ENCODE peak calls at places on chromosomes 2 and 18, in eight cellular contexts. A, X, V, Q, F, K, T and W are unnamed samples.

GRCh38 chr2:15813481-15814266 is 126.7 kb upstream of the MYCN start:
- DNase-seq in A (no peak), X (no peak), V (no peak), Q (no peak), F (no peak), K (no peak), T (no peak), W (no peak)

GRCh38 chr2:102736174-102736606 is 25.6 kb upstream of the TMEM182 start:
- DNase-seq in A (peak), X (peak), V (peak), Q (no peak), F (no peak), K (no peak), T (no peak), W (no peak)

GRCh38 chr2:183244300-183244849 is 120.1 kb downstream of the NUP35 start:
- DNase-seq in A (no peak), X (no peak), V (no peak), Q (no peak), F (no peak), K (no peak), T (no peak), W (no peak)

GRCh38 chr18:43195421-43195820 is 79.9 kb upstream of the RIT2 start:
- DNase-seq in A (no peak), X (no peak), V (no peak), Q (no peak), F (no peak), K (no peak), T (no peak), W (no peak)

GRCh38 chr2:240435457-240435954 is at the start of gene GPC1:
- DNase-seq in A (peak), X (peak), V (peak), Q (peak), F (no peak), K (no peak), T (no peak), W (peak)

GRCh38 chr18:23761941-23762340 is 72.7 kb downstream of the LAMA3 start:
- DNase-seq in A (no peak), X (no peak), V (no peak), Q (no peak), F (no peak), K (no peak), T (no peak), W (no peak)

GRCh38 chr2:133894429-133894828 is 326.2 kb upstream of the NCKAP5 start:
- DNase-seq in A (no peak), X (no peak), V (no peak), Q (no peak), F (no peak), K (no peak), T (no peak), W (no peak)

GRCh38 chr2:155035246-155035645 is 336.8 kb downstream of the KCNJ3 start:
- DNase-seq in A (no peak), X (no peak), V (no peak), Q (no peak), F (no peak), K (no peak), T (no peak), W (no peak)

GRCh38 chr2:23940262-23940975 is at the start of gene UBXN2A:
- DNase-seq in A (peak), X (peak), V (peak), Q (peak), F (peak), K (peak), T (no peak), W (peak)

GRCh38 chr18:13359195-13359594 is 140.6 kb downstream of the LDLRAD4 start:
- DNase-seq in A (no peak), X (no peak), V (no peak), Q (no peak), F (no peak), K (no peak), T (no peak), W (no peak)

GRCh38 chr2:127531133-127531709 is 4.3 kb upstream of the MYO7B start:
- DNase-seq in A (peak), X (no peak), V (no peak), Q (no peak), F (no peak), K (no peak), T (no peak), W (no peak)

GRCh38 chr2:121764681-121765228 is 9.3 kb downstream of the TSN start:
- DNase-seq in A (no peak), X (no peak), V (no peak), Q (no peak), F (no peak), K (no peak), T (no peak), W (no peak)

GRCh38 chr2:11588228-11589110 is 54.6 kb downstream of the GREB1 start:
- DNase-seq in A (no peak), X (no peak), V (no peak), Q (no peak), F (no peak), K (no peak), T (no peak), W (no peak)

GRCh38 chr2:186592137-186592875 is 2.5 kb downstream of the ITGAV start:
- DNase-seq in A (peak), X (no peak), V (no peak), Q (no peak), F (no peak), K (no peak), T (no peak), W (no peak)

GRCh38 chr2:45008296-45009129 is 739 bp downstream of the SIX2 start:
- DNase-seq in A (no peak), X (peak), V (peak), Q (no peak), F (no peak), K (no peak), T (no peak), W (no peak)

GRCh38 chr2:40725950-40726349 is 274.1 kb upstream of the SLC8A1 start:
- DNase-seq in A (no peak), X (no peak), V (no peak), Q (no peak), F (no peak), K (no peak), T (no peak), W (no peak)

GRCh38 chr2:2902551-2903216 is 474.9 kb downstream of the EIPR1 start:
- DNase-seq in A (no peak), X (no peak), V (no peak), Q (no peak), F (no peak), K (no peak), T (no peak), W (no peak)

GRCh38 chr2:234240917-234241316 is 190.4 kb downstream of the SPP2 start:
- DNase-seq in A (peak), X (no peak), V (no peak), Q (no peak), F (no peak), K (no peak), T (no peak), W (peak)

GRCh38 chr2:218341381-218341780 is 15.3 kb upstream of the CATIP start:
- DNase-seq in A (no peak), X (no peak), V (no peak), Q (no peak), F (no peak), K (no peak), T (no peak), W (no peak)

GRCh38 chr2:188582206-188582605 is 290.5 kb downstream of the GULP1 start:
- DNase-seq in A (peak), X (no peak), V (no peak), Q (no peak), F (no peak), K (no peak), T (no peak), W (no peak)

GRCh38 chr2:27407798-27408491 is 1.4 kb downstream of the PPM1G start:
- DNase-seq in A (peak), X (no peak), V (peak), Q (no peak), F (peak), K (no peak), T (no peak), W (no peak)

GRCh38 chr18:11909597-11910026 is 1.5 kb upstream of the MPPE1 start:
- DNase-seq in A (peak), X (peak), V (peak), Q (no peak), F (no peak), K (no peak), T (no peak), W (no peak)

GRCh38 chr2:45009928-45010705 is 865 bp upstream of the SIX2 start:
- DNase-seq in A (peak), X (peak), V (peak), Q (no peak), F (no peak), K (no peak), T (no peak), W (peak)

GRCh38 chr2:49360051-49360767 is 205.9 kb upstream of the FSHR start:
- DNase-seq in A (no peak), X (no peak), V (no peak), Q (no peak), F (no peak), K (no peak), T (no peak), W (no peak)

GRCh38 chr18:68564348-68564747 is 150.6 kb downstream of the TMX3 start:
- DNase-seq in A (no peak), X (no peak), V (no peak), Q (no peak), F (peak), K (no peak), T (no peak), W (no peak)

GRCh38 chr2:18378020-18378653 is 182.3 kb downstream of the RDH14 start:
- DNase-seq in A (peak), X (peak), V (peak), Q (no peak), F (peak), K (no peak), T (no peak), W (no peak)

DNA sequence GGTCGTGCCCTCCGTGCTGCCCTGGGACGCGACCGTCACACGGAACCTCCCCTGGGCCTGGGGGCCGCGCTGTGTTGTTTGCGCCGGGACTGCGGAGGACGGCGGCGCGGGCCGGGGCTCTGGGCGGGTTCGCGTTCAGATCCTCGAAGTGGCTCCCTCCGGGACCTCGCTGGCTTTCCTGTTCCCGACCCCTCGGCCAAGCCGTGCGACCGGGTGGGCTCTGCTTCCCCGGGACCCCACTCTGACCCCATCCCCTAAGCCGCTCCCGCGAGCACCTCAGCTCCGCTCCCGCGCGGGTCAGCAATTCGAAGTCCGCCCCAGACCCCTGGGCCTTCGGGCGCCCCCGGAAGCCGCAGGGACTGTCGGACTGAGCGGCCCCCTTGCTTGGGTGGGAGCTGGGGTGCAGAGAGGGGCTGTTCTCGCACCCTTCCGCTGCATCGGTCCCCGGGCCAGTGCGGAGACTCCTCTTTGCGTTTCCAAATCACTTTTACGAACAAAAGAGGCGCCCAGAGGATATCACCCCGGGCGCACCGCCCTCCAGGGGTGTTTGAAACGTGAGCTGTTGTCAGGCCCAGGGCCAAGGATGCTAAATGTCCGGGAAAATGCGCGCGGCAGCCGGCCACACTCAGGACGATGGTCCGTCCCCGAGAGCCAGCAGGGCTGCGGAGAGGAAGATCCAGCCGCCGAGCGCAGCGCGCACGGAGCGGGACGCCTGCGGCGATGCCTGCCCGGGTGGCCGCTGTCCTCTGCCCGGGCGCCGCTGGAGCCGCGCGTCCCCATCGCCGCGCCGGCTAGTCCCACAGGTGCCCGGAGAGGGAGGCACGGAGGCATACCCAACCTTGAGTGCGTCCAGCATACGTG is 73.5 kb downstream of the ZCCHC2 start:
- DNase-seq in A (peak), X (no peak), V (peak), Q (no peak), F (no peak), K (no peak), T (no peak), W (no peak)
- H3K4me3 ChIP-seq in A (peak), X (no peak), V (peak), Q (peak), F (peak), K (no peak), T (peak), W (peak)

GRCh38 chr18:44679912-44680270 is 797 bp upstream of the SETBP1 start:
- DNase-seq in A (peak), X (peak), V (peak), Q (peak), F (no peak), K (no peak), T (no peak), W (no peak)
- H3K4me3 ChIP-seq in A (peak), X (no peak), V (peak), Q (peak), F (peak), K (peak), T (peak), W (peak)

GRCh38 chr2:108565778-108566375 is 31.6 kb downstream of the LIMS1 start:
- DNase-seq in A (no peak), X (no peak), V (no peak), Q (no peak), F (no peak), K (no peak), T (no peak), W (no peak)

GRCh38 chr2:108573070-108573469 is 38.8 kb downstream of the LIMS1 start:
- DNase-seq in A (peak), X (no peak), V (peak), Q (no peak), F (no peak), K (no peak), T (no peak), W (no peak)

GRCh38 chr2:108571262-108571661 is 37.0 kb downstream of the LIMS1 start:
- DNase-seq in A (no peak), X (no peak), V (no peak), Q (no peak), F (no peak), K (no peak), T (no peak), W (no peak)

GRCh38 chr2:108574332-108574731 is 40.1 kb downstream of the LIMS1 start:
- DNase-seq in A (no peak), X (no peak), V (no peak), Q (no peak), F (no peak), K (no peak), T (no peak), W (no peak)

DNA sequence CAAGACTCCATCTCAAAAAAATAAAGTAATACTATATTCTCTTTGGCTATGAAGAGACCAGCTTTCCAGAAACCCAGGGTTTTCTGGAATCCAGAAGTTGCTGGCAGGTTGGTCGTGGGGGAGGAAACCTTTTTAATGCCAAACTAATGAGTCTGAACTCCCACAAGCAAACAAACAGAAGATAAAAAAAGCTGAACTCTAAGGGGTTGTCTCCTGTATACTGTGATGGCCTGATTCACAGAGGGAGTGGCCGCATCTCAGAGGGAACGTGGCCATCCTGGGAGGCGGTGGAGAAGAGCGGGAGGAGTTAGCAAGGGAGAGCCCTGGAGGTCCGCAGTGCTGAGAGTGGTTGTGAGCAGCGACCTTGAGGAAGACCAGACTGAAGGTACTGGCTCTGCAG is 36.1 kb downstream of the LIMS1 start:
- DNase-seq in A (peak), X (peak), V (peak), Q (no peak), F (no peak), K (no peak), T (no peak), W (no peak)
- H3K4me3 ChIP-seq in A (no peak), X (no peak), V (no peak), Q (no peak), F (no peak), K (no peak), T (no peak), W (no peak)

GRCh38 chr2:5696351-5696740 is 4.2 kb downstream of the SOX11 start:
- DNase-seq in A (no peak), X (no peak), V (peak), Q (no peak), F (no peak), K (no peak), T (no peak), W (no peak)

GRCh38 chr2:5696741-5697521 is 4.7 kb downstream of the SOX11 start:
- DNase-seq in A (no peak), X (no peak), V (peak), Q (no peak), F (peak), K (no peak), T (no peak), W (no peak)

GRCh38 chr2:5698171-5698570 is 6.0 kb downstream of the SOX11 start:
- DNase-seq in A (no peak), X (no peak), V (no peak), Q (no peak), F (no peak), K (no peak), T (no peak), W (no peak)

GRCh38 chr2:5695641-5696350 is 3.6 kb downstream of the SOX11 start:
- DNase-seq in A (no peak), X (no peak), V (peak), Q (no peak), F (peak), K (no peak), T (no peak), W (no peak)

DNA sequence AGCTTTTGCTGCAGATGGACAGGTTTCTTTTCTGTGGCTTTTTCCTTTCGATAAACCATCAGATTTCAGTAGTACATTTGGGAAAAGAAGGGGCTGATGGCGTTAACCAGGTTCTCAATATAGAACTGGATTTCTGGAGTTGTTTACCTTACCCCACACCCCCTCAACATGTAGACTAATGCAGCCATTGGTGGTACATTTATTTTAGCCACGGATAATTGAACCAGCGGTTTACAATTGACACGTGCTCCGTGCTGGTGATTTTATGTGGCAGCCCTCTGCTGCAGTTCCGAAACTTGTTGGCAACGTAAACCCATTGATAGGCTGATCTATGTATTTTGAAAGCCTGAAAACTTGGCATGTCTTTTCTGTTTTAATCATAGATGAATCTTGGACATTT is 5.4 kb downstream of the SOX11 start:
- DNase-seq in A (no peak), X (no peak), V (no peak), Q (no peak), F (no peak), K (no peak), T (no peak), W (no peak)
- H3K4me3 ChIP-seq in A (no peak), X (no peak), V (peak), Q (no peak), F (no peak), K (no peak), T (peak), W (peak)

DNA sequence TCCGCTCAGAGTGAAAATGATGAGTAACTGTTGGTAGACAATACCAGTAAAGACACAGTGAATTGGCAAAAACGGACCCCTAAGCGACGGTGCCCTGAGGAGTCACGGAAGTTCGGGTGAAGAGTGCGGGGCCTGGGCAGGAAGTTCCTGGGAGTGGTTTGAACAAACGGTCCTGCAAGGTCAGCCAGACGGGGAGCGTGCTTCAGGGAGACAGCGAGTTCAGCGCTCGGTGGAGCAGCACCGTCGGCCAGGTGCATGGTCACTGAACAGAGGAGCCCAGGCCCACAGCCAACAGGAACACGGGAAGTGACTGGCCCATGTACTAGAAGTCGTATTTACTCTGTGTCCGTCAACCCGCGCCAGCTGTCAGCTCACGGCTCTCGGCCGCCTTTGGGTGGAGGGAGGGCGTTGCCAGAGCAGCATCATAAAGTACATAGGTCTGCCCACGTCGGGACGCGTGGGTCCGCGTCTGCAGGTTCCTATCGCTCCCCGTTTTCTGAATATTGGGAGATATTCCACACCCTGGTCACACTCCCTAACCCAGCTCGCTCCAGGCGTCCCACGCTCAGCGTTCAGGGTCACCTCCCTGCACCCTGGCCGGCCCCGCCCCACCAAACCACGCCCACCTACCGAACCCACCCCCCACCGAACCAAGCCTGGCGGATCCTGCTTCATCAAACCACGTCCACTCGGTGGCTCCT is 75.6 kb upstream of the UXS1 start:
- DNase-seq in A (no peak), X (no peak), V (peak), Q (peak), F (no peak), K (no peak), T (no peak), W (no peak)
- H3K4me3 ChIP-seq in A (peak), X (no peak), V (peak), Q (peak), F (no peak), K (peak), T (peak), W (peak)

DNA sequence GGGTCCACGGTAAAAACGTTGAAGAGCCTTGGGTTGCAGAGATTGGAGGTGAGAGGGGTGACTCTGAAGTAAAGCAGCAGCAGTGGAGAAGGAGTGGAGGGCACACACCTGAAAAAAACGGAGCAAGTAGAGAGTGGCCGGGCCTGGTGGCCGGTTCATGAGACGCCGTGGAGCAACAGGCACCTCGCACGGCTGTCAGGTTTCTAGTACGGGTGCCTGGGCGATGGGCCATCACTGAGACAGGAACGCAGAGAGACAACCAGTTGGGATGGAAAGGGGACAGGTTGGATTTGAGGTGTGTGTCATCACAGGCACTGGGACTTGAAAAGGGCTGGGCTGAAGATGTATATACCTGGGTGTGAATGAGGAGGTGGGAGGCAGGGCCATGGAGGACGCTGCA is 104.2 kb downstream of the MTCL1 start:
- DNase-seq in A (no peak), X (no peak), V (no peak), Q (no peak), F (no peak), K (no peak), T (no peak), W (no peak)
- H3K4me3 ChIP-seq in A (no peak), X (no peak), V (no peak), Q (no peak), F (no peak), K (no peak), T (no peak), W (no peak)

DNA sequence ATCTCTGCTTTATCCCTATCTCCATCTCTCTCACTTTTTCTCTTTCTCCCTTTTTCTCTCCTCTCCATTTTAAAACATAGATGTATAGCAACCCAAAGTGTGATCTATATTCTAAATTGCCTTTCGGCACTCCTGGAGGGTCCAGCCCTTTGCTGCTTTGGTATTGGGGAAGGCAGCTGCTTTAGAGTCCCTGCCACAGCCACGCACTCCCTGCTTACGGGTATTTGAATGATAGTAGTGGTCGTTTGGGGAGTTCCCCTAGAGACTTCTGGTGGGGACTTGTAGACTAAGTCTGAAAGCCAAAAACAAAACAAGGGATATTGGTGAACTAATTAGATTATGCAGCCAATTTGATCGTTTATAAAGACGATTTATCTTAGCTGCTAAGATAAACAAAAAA is 11.9 kb downstream of the QPCT start:
- DNase-seq in A (no peak), X (no peak), V (no peak), Q (no peak), F (no peak), K (no peak), T (no peak), W (no peak)
- H3K4me3 ChIP-seq in A (no peak), X (no peak), V (no peak), Q (no peak), F (no peak), K (no peak), T (no peak), W (no peak)